ENCODE peak calls at places on chromosomes 4 and X, in six cellular contexts. D is HepG2; Q is CD8-positive, alpha-beta memory T cell; R is lung; M is A673; H is cardiac muscle cell. Y is an unnamed sample. For H3K36me3, the result is how much of the 10 kb centered on the place peaks cover.

GRCh38 chr4:111399523-111400135 is 745.6 kb upstream of the FAM241A start:
- DNase-seq in D (no peak), Q (no peak), R (no peak), M (peak), H (no peak), Y (no peak)

GRCh38 chr4:139920552-139920951 is 233.4 kb downstream of the MAML3 start:
- DNase-seq in D (no peak), Q (no peak), R (no peak), M (no peak), H (no peak), Y (no peak)

GRCh38 chr4:151486166-151486565 is 77.2 kb downstream of the FHIP1A start:
- DNase-seq in D (no peak), Q (no peak), R (no peak), M (no peak), H (peak), Y (no peak)

GRCh38 chr4:104490096-104490769 is 4.5 kb downstream of the CXXC4 start:
- DNase-seq in D (no peak), Q (no peak), R (no peak), M (no peak), H (no peak), Y (peak)

GRCh38 chrX:133258481-133258880 is 40.3 kb upstream of the TFDP3 start:
- DNase-seq in D (no peak), Q (no peak), R (no peak), M (no peak), H (no peak), Y (no peak)

GRCh38 chr4:168811793-168812651 is 198.0 kb downstream of the CBR4 start:
- DNase-seq in D (no peak), Q (no peak), R (no peak), M (peak), H (peak), Y (no peak)

GRCh38 chrX:50712777-50713176 is 101.2 kb downstream of the SHROOM4 start:
- DNase-seq in D (no peak), Q (no peak), R (no peak), M (no peak), H (no peak), Y (no peak)

GRCh38 chrX:153669174-153669890 is 4.3 kb downstream of the PNCK start:
- DNase-seq in D (no peak), Q (peak), R (no peak), M (peak), H (peak), Y (no peak)

GRCh38 chr4:7041851-7042696 is 1.1 kb upstream of the TADA2B start:
- DNase-seq in D (no peak), Q (no peak), R (peak), M (peak), H (no peak), Y (peak)

GRCh38 chrX:15761564-15762191 is 23.6 kb downstream of the CA5B start:
- DNase-seq in D (no peak), Q (no peak), R (no peak), M (peak), H (peak), Y (peak)

GRCh38 chr4:93384211-93384610 is 444.3 kb upstream of the ATOH1 start:
- DNase-seq in D (no peak), Q (no peak), R (no peak), M (no peak), H (no peak), Y (no peak)

GRCh38 chr4:38366451-38366850 is 297.5 kb upstream of the KLF3 start:
- DNase-seq in D (no peak), Q (no peak), R (no peak), M (peak), H (peak), Y (no peak)

GRCh38 chr4:161256716-161257115 is 907.1 kb downstream of the FSTL5 start:
- DNase-seq in D (peak), Q (no peak), R (no peak), M (peak), H (no peak), Y (peak)

GRCh38 chr4:151074416-151074916 is 25.0 kb upstream of the RPS3A start:
- DNase-seq in D (no peak), Q (no peak), R (no peak), M (no peak), H (no peak), Y (no peak)

GRCh38 chr4:153143527-153144348 is 60.5 kb upstream of the TRIM2 start:
- DNase-seq in D (no peak), Q (no peak), R (no peak), M (peak), H (peak), Y (peak)

GRCh38 chrX:25175743-25176142 is 160.0 kb upstream of the ARX start:
- DNase-seq in D (no peak), Q (no peak), R (no peak), M (no peak), H (no peak), Y (no peak)

GRCh38 chr4:97590266-97590665 is 553.0 kb downstream of the STPG2 start:
- DNase-seq in D (no peak), Q (no peak), R (no peak), M (no peak), H (no peak), Y (no peak)

GRCh38 chrX:141945415-141945814 is 41.7 kb downstream of the MAGEC1 start:
- DNase-seq in D (no peak), Q (no peak), R (no peak), M (no peak), H (no peak), Y (no peak)

GRCh38 chrX:141952603-141953002 is 48.9 kb downstream of the MAGEC1 start:
- DNase-seq in D (no peak), Q (no peak), R (no peak), M (no peak), H (no peak), Y (no peak)

DNA sequence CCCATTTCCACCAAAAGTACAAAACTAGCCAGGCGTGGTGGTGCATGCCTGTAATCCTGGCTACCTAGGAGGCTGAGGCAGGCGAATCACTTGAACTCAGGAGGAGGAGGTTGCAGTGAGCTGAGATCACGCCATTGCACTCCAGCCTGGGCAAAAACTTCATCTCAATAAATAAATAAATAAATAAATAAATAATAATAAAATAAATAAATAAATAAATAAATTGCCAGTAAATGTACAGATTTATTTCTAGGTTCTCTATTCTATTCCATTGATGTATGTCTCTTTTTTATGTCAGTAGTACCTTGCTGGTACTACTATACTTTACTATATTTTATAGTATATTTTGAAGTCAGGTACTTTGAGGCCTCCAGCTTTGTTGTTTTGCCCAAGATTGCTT is 43.7 kb downstream of the MAGEC1 start:
- DNase-seq in D (no peak), Q (no peak), R (no peak), M (no peak), H (no peak), Y (no peak)
- H3K36me3 ChIP-seq in D (under half), Q (under half), R (under half), M (under half), H (under half), Y (under half)

DNA sequence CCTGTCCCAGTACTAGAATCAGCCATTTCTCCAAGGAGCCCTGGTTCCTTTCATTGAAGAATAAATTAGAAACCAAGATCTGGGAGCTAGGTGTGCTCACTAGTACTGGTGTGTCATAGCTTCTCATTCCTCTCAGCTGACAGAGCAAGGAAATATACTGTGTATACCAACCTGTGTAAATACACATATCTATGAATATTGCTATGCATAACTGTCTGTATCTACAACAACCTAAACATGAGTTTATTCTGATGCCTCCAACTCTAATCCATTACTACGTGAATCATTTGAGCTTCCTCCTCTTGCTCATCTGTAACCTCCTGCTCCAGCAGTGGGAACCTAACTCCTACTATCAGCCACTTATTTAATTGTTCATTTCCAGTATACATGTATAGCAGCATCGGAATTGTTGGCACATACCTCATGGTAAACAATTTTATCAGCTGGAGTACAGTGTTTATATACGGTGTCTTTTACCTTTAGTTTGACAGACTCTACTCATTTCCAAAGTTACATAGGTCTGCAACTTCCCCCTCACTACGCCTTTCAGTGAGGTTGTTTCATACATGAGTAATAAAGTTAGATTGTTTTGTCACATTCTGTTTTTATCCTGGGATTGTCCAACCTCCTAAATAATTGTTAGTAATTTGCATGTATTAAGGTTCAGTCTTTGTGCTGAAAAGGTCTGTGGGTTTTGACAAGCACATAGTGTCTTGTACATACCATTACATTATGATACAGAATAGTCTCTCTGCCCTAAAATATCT is 7.1 kb upstream of the SCRG1 start:
- DNase-seq in D (no peak), Q (no peak), R (no peak), M (no peak), H (no peak), Y (no peak)
- H3K36me3 ChIP-seq in D (under half), Q (under half), R (under half), M (under half), H (under half), Y (under half)

GRCh38 chr4:184643726-184644125 is 5.5 kb downstream of the CASP3 start:
- DNase-seq in D (no peak), Q (no peak), R (no peak), M (no peak), H (no peak), Y (no peak)
- H3K36me3 ChIP-seq in D (under half), Q (under half), R (under half), M (under half), H (under half), Y (under half)

DNA sequence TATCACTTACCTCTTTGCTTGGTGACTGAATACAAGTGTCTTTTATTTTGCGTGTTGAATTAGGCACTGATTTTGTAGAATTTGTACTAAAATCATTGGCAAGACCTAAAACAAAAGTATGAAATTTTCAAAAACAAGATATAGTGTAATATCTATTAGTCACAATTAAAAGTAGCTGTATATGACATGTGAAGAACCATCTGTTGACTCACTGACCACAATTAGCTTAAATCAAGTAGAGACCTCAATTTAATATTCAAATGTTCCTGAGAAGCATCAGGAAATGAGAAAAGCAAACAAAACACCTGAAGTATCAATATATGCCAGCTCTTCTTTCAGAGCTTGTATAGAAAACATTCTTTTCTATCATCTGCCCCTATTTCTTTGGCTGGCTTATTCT is 5.5 kb downstream of the CENPC start:
- DNase-seq in D (no peak), Q (no peak), R (no peak), M (no peak), H (no peak), Y (no peak)
- H3K36me3 ChIP-seq in D (under half), Q (under half), R (under half), M (under half), H (under half), Y (under half)

GRCh38 chr4:1978226-1978625 is 30.5 kb downstream of the NELFA start:
- DNase-seq in D (no peak), Q (no peak), R (no peak), M (no peak), H (no peak), Y (no peak)
- H3K36me3 ChIP-seq in D (half or more), Q (under half), R (half or more), M (half or more), H (half or more), Y (under half)

GRCh38 chr4:82436780-82437179 is 6.4 kb downstream of the ENOPH1 start:
- DNase-seq in D (no peak), Q (no peak), R (no peak), M (no peak), H (no peak), Y (no peak)
- H3K36me3 ChIP-seq in D (under half), Q (under half), R (under half), M (under half), H (under half), Y (under half)

GRCh38 chrX:70360366-70360765 is 62.7 kb upstream of the GDPD2 start:
- DNase-seq in D (no peak), Q (no peak), R (no peak), M (no peak), H (no peak), Y (no peak)

GRCh38 chrX:70353524-70353923 is 63.6 kb downstream of the KIF4A start:
- DNase-seq in D (no peak), Q (no peak), R (no peak), M (no peak), H (no peak), Y (no peak)

GRCh38 chrX:70359458-70359857 is 63.7 kb upstream of the GDPD2 start:
- DNase-seq in D (no peak), Q (no peak), R (no peak), M (no peak), H (no peak), Y (no peak)

GRCh38 chrX:70352473-70352872 is 62.6 kb downstream of the KIF4A start:
- DNase-seq in D (no peak), Q (no peak), R (no peak), M (no peak), H (no peak), Y (no peak)

GRCh38 chrX:70354726-70355125 is 64.8 kb downstream of the KIF4A start:
- DNase-seq in D (no peak), Q (no peak), R (no peak), M (no peak), H (peak), Y (no peak)
- H3K36me3 ChIP-seq in D (under half), Q (under half), R (under half), M (under half), H (under half), Y (under half)

DNA sequence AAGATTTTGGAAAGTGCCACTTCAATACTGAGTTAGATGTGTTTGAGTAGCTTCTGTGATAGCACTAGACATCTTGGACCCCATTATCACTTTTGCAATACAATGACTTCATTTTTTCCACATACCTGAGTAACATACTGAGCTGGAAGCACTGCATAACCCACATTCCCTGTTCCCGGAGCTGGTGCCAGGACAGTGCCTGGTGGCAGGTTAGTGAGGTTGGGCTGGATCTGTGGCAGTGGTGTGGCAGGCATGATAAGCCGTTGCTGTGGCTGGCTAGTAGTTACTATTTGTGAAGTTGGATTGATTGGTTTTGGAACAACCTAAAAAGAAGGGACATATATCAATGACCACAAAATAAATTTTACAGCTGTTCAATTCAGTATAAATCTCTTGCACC is 38.9 kb downstream of the THAP9 start:
- DNase-seq in D (no peak), Q (no peak), R (no peak), M (no peak), H (no peak), Y (no peak)
- H3K36me3 ChIP-seq in D (half or more), Q (under half), R (under half), M (under half), H (under half), Y (under half)